ENCODE peak calls at places on chromosomes 11 and 22, in seven cellular contexts. P is thoracic aorta; X is CD8-positive, alpha-beta memory T cell; T is right cardiac atrium; G is cardiac muscle cell; R is prostate gland; Q is PC-9. B is an unnamed sample.

GRCh38 chr22:42430486-42431125 is 1.6 kb downstream of the NFAM1 start:
- DNase-seq in X (no peak), T (no peak), R (no peak), G (no peak), Q (no peak), P (no peak), B (no peak)

GRCh38 chr11:121082670-121083069 is 18.4 kb upstream of the TECTA start:
- DNase-seq in P (no peak), R (no peak), Q (no peak), X (no peak), T (no peak), G (peak; percentile 12), B (no peak)

GRCh38 chr11:95912902-95913560 is 10.9 kb downstream of the MTMR2 start:
- DNase-seq in X (no peak), Q (no peak), P (no peak), R (no peak), T (no peak), G (peak; percentile 71), B (no peak)

GRCh38 chr22:49765091-49765771 is 62.4 kb downstream of the BRD1 start:
- DNase-seq in R (no peak), Q (no peak), T (peak; percentile 42), P (no peak), X (no peak), G (no peak), B (no peak)

GRCh38 chr11:28464252-28464867 is 356.2 kb downstream of the METTL15 start:
- DNase-seq in R (no peak), Q (no peak), P (no peak), T (no peak), X (no peak), G (peak; percentile 58), B (no peak)

GRCh38 chr11:12715941-12716340 is 41.7 kb downstream of the TEAD1 start:
- DNase-seq in X (no peak), G (no peak), P (no peak), Q (no peak), T (peak; percentile 72), R (no peak), B (no peak)

GRCh38 chr22:34897126-34897525 is 168.8 kb upstream of the ISX start:
- DNase-seq in T (no peak), Q (no peak), X (no peak), G (no peak), R (no peak), P (no peak), B (no peak)

GRCh38 chr11:14906614-14907392 is 14.8 kb upstream of the CYP2R1 start:
- DNase-seq in P (no peak), G (no peak), X (no peak), T (no peak), R (no peak), Q (no peak), B (no peak)

GRCh38 chr11:26905368-26905767 is 88.5 kb upstream of the FIBIN start:
- DNase-seq in Q (no peak), R (no peak), T (no peak), G (peak; percentile 51), X (no peak), P (no peak), B (peak; percentile 14)

GRCh38 chr11:68333176-68333575 is 20.8 kb downstream of the LRP5 start:
- DNase-seq in Q (no peak), T (no peak), R (no peak), G (no peak), X (no peak), P (no peak), B (no peak)

GRCh38 chr11:37712246-37712645 is 1114.2 kb upstream of the RAG2 start:
- DNase-seq in G (peak; percentile 15), R (no peak), T (no peak), X (no peak), P (no peak), Q (no peak), B (no peak)

GRCh38 chr22:49619301-49619700 is 208.4 kb downstream of the BRD1 start:
- DNase-seq in Q (no peak), X (no peak), P (no peak), G (no peak), R (no peak), T (no peak), B (no peak)

GRCh38 chr22:27283714-27284113 is 517.8 kb downstream of the MN1 start:
- DNase-seq in P (no peak), T (no peak), G (no peak), R (no peak), Q (no peak), X (no peak), B (no peak)

GRCh38 chr22:21449531-21450319 is 17.5 kb upstream of the TMEM191C start:
- DNase-seq in R (peak; percentile 1), T (peak; percentile 48), Q (no peak), G (no peak), X (no peak), P (no peak), B (no peak)

GRCh38 chr11:6321961-6322362 is 1.7 kb upstream of the CAVIN3 start:
- DNase-seq in R (no peak), Q (no peak), P (no peak), X (no peak), T (no peak), G (peak; percentile 60), B (no peak)

GRCh38 chr11:111259871-111260270 is 14.3 kb downstream of the POU2AF2 start:
- DNase-seq in T (no peak), P (no peak), R (no peak), X (no peak), Q (no peak), G (no peak), B (no peak)

GRCh38 chr11:69978841-69979614 is 99.1 kb upstream of the ANO1 start:
- DNase-seq in P (no peak), X (no peak), R (no peak), G (no peak), Q (no peak), T (no peak), B (no peak)

GRCh38 chr11:69977951-69978350 is 100.2 kb upstream of the ANO1 start:
- DNase-seq in G (no peak), R (no peak), X (no peak), Q (no peak), P (no peak), T (no peak), B (no peak)

GRCh38 chr11:69981119-69981770 is 96.9 kb upstream of the ANO1 start:
- DNase-seq in R (no peak), P (no peak), G (no peak), T (no peak), X (no peak), Q (no peak), B (no peak)

GRCh38 chr11:69982675-69983570 is 95.2 kb upstream of the ANO1 start:
- DNase-seq in Q (no peak), X (no peak), T (no peak), G (no peak), R (no peak), P (no peak), B (no peak)

DNA sequence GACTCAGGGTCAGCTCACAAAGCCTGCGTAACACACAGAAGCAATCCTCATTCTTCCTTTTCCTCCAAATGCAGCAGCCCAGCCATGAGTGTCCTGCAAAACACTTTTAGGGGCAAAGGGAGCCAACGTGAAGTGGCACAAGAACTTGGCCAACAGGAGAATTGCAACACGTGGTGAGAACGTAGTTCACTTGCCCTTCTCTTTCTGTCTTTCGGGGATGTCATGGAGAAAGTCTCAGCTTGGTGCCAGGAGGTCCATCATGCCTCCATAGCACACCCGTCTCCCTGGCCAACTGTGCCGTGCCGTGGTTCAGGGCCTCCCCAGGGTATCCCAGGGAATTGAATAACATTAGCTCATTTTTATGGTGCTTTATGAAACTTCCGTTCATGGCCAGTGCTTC is 98.5 kb upstream of the ANO1 start:
- DNase-seq in G (no peak), R (no peak), Q (no peak), T (no peak), X (no peak), P (no peak), B (no peak)
- H3K27ac ChIP-seq in G (no peak overlapping the region), R (no peak overlapping the region), Q (no peak overlapping the region), T (no peak overlapping the region), X (no peak overlapping the region), P (peak overlapping the region; percentile 80), B (no peak overlapping the region)

DNA sequence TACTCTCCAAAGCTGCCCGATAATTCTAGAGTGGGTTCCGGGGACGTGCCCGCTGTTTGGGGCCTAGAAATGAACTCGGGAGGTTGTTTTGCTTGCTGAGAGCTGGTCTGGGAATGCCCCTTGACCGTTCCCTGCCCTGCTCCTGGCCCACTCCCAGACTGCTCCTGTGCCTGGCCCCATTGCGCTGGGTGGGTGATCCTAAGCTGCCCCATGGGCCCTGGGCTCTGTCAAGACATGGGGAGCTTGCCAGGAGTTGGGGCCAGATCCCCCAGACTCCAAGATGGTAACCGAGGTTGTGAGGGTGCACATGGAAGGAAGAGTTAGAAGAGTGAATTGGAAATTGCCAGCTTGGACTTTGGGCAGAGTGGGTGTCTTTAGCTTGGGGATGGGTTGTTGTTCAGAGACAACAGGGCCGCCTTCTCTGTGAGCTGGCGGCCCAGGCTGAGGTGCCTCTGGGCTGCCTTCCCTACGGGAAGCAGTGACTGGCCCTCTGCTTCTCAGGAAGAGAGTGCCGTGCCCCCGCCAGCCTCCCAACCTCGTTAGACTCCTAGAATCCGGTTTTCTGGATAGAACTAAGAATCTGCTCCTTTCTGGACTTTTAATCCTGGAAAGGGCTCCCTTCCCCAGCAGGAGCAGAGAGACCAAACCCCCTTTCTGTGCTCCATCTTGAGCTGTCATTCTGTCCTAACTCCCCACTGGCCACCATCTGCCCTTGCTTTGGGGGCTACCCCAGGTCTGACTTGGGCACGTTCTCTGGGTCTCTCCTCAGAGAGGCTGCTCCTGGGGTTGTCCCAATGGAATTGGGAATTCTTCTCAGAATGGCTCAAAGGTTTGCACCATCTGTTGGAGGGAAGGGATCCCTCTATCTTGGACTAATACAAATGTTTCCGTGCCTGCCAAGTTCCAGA is 1.8 kb downstream of the ST3GAL4 start:
- DNase-seq in P (no peak), X (no peak), G (no peak), Q (no peak), R (no peak), T (peak; percentile 81), B (no peak)
- H3K27ac ChIP-seq in P (peak overlapping the region; percentile 46), X (no peak overlapping the region), G (no peak overlapping the region), Q (no peak overlapping the region), R (peak overlapping the region; percentile 71), T (peak overlapping the region; percentile 36), B (no peak overlapping the region)

DNA sequence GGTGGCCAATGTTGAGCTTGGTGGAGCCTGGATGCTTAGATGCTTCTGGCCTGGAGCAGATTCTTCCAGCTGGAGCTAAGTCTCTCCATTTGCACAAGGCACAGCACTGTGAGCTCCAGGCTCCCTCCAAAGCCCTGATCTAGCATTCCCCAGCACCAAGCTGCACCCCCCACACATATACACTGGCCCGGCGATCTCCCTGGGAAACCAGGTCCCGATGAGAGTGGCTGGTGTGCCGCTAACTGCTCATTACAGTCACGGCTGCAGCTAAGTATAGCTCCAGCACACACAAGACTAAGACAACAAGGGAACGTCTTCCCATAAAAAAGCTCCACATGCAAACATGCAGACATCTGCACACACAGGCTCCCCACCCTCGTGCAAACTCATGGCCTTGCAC is 17.6 kb downstream of the KCNC1 start:
- DNase-seq in T (no peak), P (no peak), Q (no peak), G (no peak), X (no peak), R (no peak), B (no peak)
- H3K27ac ChIP-seq in T (no peak overlapping the region), P (no peak overlapping the region), Q (no peak overlapping the region), G (no peak overlapping the region), X (no peak overlapping the region), R (no peak overlapping the region), B (no peak overlapping the region)

DNA sequence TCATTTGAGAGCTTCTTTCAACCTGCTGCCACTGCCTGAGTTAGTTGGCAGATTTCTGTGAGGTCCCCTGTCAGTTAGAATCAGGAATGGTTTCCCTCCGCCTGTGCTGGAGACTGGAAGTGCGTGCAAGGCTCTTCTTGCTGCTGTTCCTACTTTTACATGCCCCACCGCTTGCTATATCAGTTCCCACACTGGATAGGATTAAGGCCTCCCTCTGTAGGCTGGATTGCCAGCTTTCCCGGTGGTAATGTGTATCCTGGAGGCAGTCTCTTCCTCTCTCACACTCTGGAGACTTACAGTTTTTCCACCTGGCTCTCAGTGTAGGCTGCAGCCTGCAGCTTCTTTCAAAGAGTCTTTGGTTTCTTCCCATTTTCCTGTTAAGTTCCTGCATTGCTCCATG is 66.5 kb downstream of the ARHGAP42 start:
- DNase-seq in P (no peak), X (no peak), G (no peak), T (no peak), Q (no peak), R (no peak), B (no peak)
- H3K27ac ChIP-seq in P (no peak overlapping the region), X (no peak overlapping the region), G (peak overlapping the region; percentile 87), T (no peak overlapping the region), Q (peak overlapping the region; percentile 76), R (no peak overlapping the region), B (no peak overlapping the region)